ENCODE peak calls at places on chromosomes 7 and 10, in ten cellular contexts. D, U, F, J, I, G, Z, C, A and K are unnamed samples.

GRCh38 chr7:132049462-132050304 is 493.3 kb upstream of the PODXL start:
- DNase-seq in I (peak; percentile 42), G (peak; percentile 23), Z (peak; percentile 19), C (peak; percentile 36), F (peak; percentile 5), A (no peak), J (no peak), U (no peak), D (no peak), K (no peak)

GRCh38 chr10:60733826-60734225 is 44.5 kb upstream of the CDK1 start:
- DNase-seq in F (no peak), I (no peak), J (no peak), A (no peak), G (no peak), Z (no peak), U (no peak), C (no peak), D (no peak), K (no peak)

GRCh38 chr7:150955519-150956394 is 22.4 kb downstream of the KCNH2 start:
- DNase-seq in A (no peak), D (no peak), U (no peak), Z (peak; percentile 93), C (no peak), J (no peak), F (no peak), G (no peak), I (no peak), K (no peak)

GRCh38 chr10:117186832-117187615 is 10.3 kb upstream of the KCNK18 start:
- DNase-seq in U (no peak), G (no peak), I (peak; percentile 71), F (no peak), Z (peak; percentile 47), D (peak; percentile 60), A (no peak), J (no peak), C (peak; percentile 80), K (no peak)

GRCh38 chr7:99949645-99950228 is 20.3 kb upstream of the GJC3 start:
- DNase-seq in F (no peak), A (no peak), G (no peak), D (peak; percentile 15), C (no peak), J (no peak), I (peak; percentile 31), U (no peak), Z (peak; percentile 50), K (no peak)

GRCh38 chr7:95435422-95435780 is 573 bp upstream of the PON2 start:
- DNase-seq in I (no peak), Z (no peak), U (no peak), A (no peak), D (no peak), G (no peak), C (no peak), F (no peak), J (no peak), K (no peak)

GRCh38 chr7:74231232-74231590 is 21.4 kb downstream of the LAT2 start:
- DNase-seq in C (no peak), J (no peak), U (no peak), G (no peak), D (no peak), I (no peak), F (no peak), A (no peak), Z (no peak), K (no peak)

GRCh38 chr10:97024181-97025073 is 161.3 kb downstream of the SLIT1 start:
- DNase-seq in F (no peak), C (peak; percentile 59), D (peak; percentile 71), Z (peak; percentile 31), U (peak; percentile 53), J (no peak), I (peak; percentile 78), A (no peak), G (no peak), K (no peak)

GRCh38 chr7:101488826-101489572 is 126.3 kb downstream of the COL26A1 start:
- DNase-seq in Z (no peak), I (no peak), D (no peak), A (no peak), U (peak; percentile 24), G (no peak), F (no peak), J (no peak), C (peak; percentile 72), K (no peak)